ENCODE peak calls at places on chromosome 2, in eight cellular contexts. V is left lung; A is CD4-positive, CD25-positive, alpha-beta regulatory T cell; C is CD8-positive, alpha-beta T cell; J is CD8-positive, alpha-beta memory T cell; L is adrenal gland; P is heart right ventricle; B is right cardiac atrium. Z is an unnamed sample.

GRCh38 chr2:229346801-229347540 is 75.9 kb upstream of the PID1 start:
- DNase-seq in L (no peak), V (no peak), A (no peak), P (no peak), B (no peak), C (no peak), J (no peak), Z (no peak)

GRCh38 chr2:246489-247145 is 17.2 kb downstream of the SH3YL1 start:
- DNase-seq in V (no peak), L (peak), B (no peak), A (peak), P (peak), C (no peak), J (no peak), Z (no peak)

GRCh38 chr2:2648094-2648493 is 317.0 kb upstream of the MYT1L start:
- DNase-seq in A (no peak), V (no peak), J (no peak), B (no peak), P (no peak), C (no peak), L (no peak), Z (no peak)

GRCh38 chr2:10368491-10369231 is 66.0 kb downstream of the HPCAL1 start:
- DNase-seq in P (no peak), L (peak), C (no peak), V (no peak), B (no peak), A (no peak), J (no peak), Z (no peak)

GRCh38 chr2:128442053-128442751 is 123.5 kb upstream of the HS6ST1 start:
- DNase-seq in L (peak), J (no peak), C (no peak), P (no peak), A (no peak), V (peak), B (no peak), Z (peak)

GRCh38 chr2:60806988-60807681 is 51.1 kb downstream of the PAPOLG start:
- DNase-seq in P (no peak), L (no peak), J (peak), C (no peak), V (no peak), B (no peak), A (peak), Z (no peak)

GRCh38 chr2:103788346-103788745 is 1026.5 kb downstream of the TMEM182 start:
- DNase-seq in A (no peak), B (no peak), L (no peak), P (no peak), J (no peak), V (no peak), C (no peak), Z (no peak)

GRCh38 chr2:96868555-96869280 is 1.2 kb downstream of the SEMA4C start:
- DNase-seq in C (no peak), A (peak), J (peak), P (peak), L (peak), B (peak), V (peak), Z (peak)

GRCh38 chr2:134574610-134575332 is 144.0 kb downstream of the TMEM163 start:
- DNase-seq in B (no peak), L (no peak), A (no peak), P (no peak), C (no peak), V (no peak), J (no peak), Z (no peak)

GRCh38 chr2:148020036-148020357 is 540 bp downstream of the ORC4 start:
- DNase-seq in A (no peak), B (no peak), V (no peak), J (no peak), L (no peak), P (no peak), C (no peak), Z (no peak)

GRCh38 chr2:213288913-213289700 is 4.8 kb downstream of the SPAG16 start:
- DNase-seq in L (no peak), V (no peak), C (no peak), J (no peak), P (no peak), B (no peak), A (no peak), Z (no peak)

GRCh38 chr2:105376789-105377231 is 22.0 kb downstream of the FHL2 start:
- DNase-seq in P (no peak), L (no peak), V (no peak), C (no peak), J (no peak), B (no peak), A (no peak), Z (no peak)

GRCh38 chr2:105379741-105380186 is 19.1 kb downstream of the FHL2 start:
- DNase-seq in A (no peak), B (no peak), J (no peak), V (no peak), L (no peak), C (no peak), P (no peak), Z (no peak)

GRCh38 chr2:105377871-105378270 is 21.0 kb downstream of the FHL2 start:
- DNase-seq in J (no peak), L (no peak), V (no peak), B (no peak), A (no peak), P (no peak), C (no peak), Z (no peak)

GRCh38 chr2:105378921-105379383 is 19.9 kb downstream of the FHL2 start:
- DNase-seq in P (no peak), V (no peak), A (no peak), C (no peak), J (no peak), B (no peak), L (no peak), Z (no peak)

GRCh38 chr2:105378276-105378840 is 20.5 kb downstream of the FHL2 start:
- DNase-seq in A (no peak), L (no peak), P (no peak), J (no peak), V (no peak), C (no peak), B (no peak), Z (no peak)
- H3K27ac ChIP-seq in A (no peak), L (no peak), P (peak), J (no peak), V (no peak), C (no peak), B (peak), Z (no peak)

GRCh38 chr2:30417253-30417652 is 29.8 kb upstream of the LCLAT1 start:
- DNase-seq in B (peak), P (no peak), C (no peak), V (peak), A (no peak), J (no peak), L (no peak), Z (no peak)
- H3K27ac ChIP-seq in B (peak), P (peak), C (no peak), V (peak), A (no peak), J (no peak), L (no peak), Z (peak)

DNA sequence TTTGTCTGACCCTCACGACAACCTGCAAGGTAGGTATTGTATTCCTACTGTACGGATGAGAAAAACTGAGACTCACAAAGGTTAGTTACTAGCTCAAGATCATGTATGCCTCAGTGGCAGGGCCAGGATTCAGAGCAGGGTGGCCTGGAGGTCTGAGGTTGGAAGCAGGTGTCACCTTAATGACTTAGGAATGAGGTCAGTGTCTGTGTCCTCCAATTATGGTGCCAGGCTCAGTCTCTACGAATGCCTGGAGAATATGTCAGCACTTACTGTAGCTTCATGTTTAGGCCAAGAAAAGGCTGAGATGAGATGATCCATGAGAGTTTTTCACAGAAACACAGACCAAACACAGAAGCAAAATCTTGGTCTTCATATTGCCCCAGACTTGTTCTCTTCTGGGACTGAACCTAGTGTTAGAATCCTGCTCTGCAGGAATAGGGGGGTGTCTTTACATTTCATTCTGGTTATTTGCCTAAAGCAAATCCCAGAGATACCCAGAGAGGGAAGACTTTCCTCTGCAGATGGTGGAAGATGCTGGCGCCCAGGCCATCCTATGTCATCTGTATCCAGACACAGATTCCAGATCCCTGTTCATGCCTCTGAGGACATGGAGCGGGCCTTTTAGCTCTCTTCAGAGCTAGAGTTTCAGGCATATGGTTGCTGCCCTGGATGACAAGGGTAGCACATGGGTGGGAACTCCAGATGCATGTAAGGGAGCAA is 16.3 kb upstream of the RAB10 start:
- DNase-seq in L (no peak), B (no peak), V (no peak), C (no peak), J (no peak), P (no peak), A (no peak), Z (no peak)
- H3K27ac ChIP-seq in L (peak), B (peak), V (no peak), C (no peak), J (no peak), P (peak), A (no peak), Z (peak)

DNA sequence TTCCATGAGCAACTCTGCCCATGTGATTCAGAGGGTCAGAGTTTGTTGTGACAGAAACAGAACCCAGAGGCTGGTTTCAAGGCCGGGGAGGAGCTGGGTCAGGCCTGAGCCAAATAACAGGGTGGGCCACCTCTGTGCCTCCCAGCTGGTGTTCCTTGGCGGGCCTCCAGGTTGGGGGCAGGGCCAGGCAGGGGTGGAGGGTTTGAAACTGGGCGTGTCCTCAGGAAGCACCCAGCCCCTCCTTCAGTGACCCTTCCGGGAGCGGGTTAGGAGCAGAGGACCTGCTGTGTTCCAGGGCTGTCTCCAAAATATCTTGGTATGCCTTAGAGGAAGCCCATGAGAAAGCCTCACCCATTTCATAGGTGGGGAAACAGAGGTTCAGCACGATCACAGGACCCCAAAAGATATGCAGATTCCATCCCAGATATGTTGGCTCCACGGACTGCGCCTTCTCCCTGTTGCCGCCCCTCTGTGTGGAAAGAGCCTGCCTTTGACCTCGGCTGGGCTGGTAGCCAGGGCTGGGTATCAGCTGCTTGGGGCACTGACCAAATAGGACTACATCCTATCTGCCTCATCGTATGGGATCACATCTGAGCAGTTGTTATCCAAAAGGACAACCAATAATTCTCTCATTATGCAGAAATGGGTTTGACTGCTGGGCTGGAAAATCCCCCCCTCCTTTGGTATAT is 74.8 kb upstream of the GLI2 start:
- DNase-seq in V (no peak), P (no peak), L (no peak), B (peak), C (no peak), A (no peak), J (no peak), Z (no peak)
- H3K27ac ChIP-seq in V (no peak), P (no peak), L (no peak), B (no peak), C (no peak), A (no peak), J (no peak), Z (no peak)

GRCh38 chr2:216951166-216951565 is 91.3 kb upstream of the TNP1 start:
- DNase-seq in L (no peak), V (no peak), C (no peak), A (no peak), J (no peak), B (no peak), P (no peak), Z (no peak)

GRCh38 chr2:216949685-216950397 is 90.0 kb upstream of the TNP1 start:
- DNase-seq in B (no peak), C (no peak), J (no peak), V (no peak), P (no peak), A (no peak), L (no peak), Z (no peak)

GRCh38 chr2:216947055-216947454 is 87.2 kb upstream of the TNP1 start:
- DNase-seq in C (no peak), B (no peak), A (no peak), J (no peak), P (no peak), L (no peak), V (no peak), Z (no peak)

GRCh38 chr2:216944733-216945132 is 84.9 kb upstream of the TNP1 start:
- DNase-seq in L (no peak), B (no peak), J (no peak), P (no peak), A (no peak), C (no peak), V (no peak), Z (no peak)

DNA sequence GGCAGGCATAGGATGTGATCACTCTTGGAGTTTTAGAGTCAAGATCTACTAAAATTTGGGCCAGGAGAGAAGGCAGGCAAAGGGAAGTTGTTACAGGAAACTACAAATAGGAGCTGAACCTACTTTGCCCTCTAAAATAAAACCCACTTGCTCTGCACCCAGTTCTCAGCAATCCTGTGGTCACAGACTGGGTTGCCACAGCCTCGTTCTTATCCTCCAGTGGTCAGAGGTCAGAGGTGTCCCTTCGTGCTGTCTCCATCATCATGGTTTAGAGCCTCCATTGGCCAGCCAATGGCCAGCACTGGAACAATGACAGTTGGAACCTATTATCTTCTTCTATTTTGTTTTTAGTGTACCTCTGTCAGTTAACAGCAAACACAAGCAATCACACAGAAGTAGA is 90.7 kb upstream of the TNP1 start:
- DNase-seq in B (no peak), P (no peak), J (no peak), A (no peak), V (no peak), C (no peak), L (no peak), Z (no peak)
- H3K27ac ChIP-seq in B (no peak), P (no peak), J (no peak), A (no peak), V (no peak), C (no peak), L (no peak), Z (no peak)

DNA sequence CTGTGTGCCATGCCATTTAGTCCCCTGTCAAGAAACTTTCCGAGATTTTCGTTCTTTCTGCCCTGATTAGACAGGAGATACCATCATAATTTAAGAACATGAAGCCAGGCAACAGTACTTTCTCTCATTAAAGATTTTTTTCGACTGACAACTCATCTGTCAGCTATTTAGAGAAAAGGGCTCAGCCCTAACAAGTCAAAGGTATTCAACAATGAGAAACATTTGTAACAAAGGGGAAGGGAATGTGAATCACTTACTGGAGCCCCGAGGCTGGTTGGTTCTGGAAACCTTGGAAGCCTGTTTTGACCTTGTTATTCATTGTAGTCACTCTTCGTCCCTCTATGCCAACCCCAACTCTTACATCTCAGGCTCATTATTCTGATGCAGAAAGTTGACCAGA is 199.4 kb downstream of the SPP2 start:
- DNase-seq in A (no peak), L (no peak), V (no peak), B (no peak), P (no peak), C (no peak), J (no peak), Z (no peak)
- H3K27ac ChIP-seq in A (no peak), L (no peak), V (no peak), B (no peak), P (no peak), C (no peak), J (no peak), Z (no peak)

GRCh38 chr2:111068435-111069058 is 52.2 kb upstream of the BCL2L11 start:
- DNase-seq in P (no peak), L (no peak), V (no peak), J (no peak), C (no peak), A (no peak), B (no peak), Z (no peak)

GRCh38 chr2:111062417-111062816 is 58.3 kb upstream of the BCL2L11 start:
- DNase-seq in A (no peak), B (no peak), C (no peak), P (no peak), V (no peak), J (no peak), L (no peak), Z (no peak)

GRCh38 chr2:111061192-111061591 is 59.5 kb upstream of the BCL2L11 start:
- DNase-seq in B (no peak), A (no peak), L (no peak), P (no peak), J (no peak), C (no peak), V (no peak), Z (no peak)

GRCh38 chr2:111069722-111070121 is 51.0 kb upstream of the BCL2L11 start:
- DNase-seq in C (no peak), V (no peak), B (no peak), A (no peak), J (no peak), P (no peak), L (no peak), Z (no peak)

GRCh38 chr2:111066062-111066593 is 54.6 kb upstream of the BCL2L11 start:
- DNase-seq in B (no peak), L (no peak), A (no peak), C (no peak), J (no peak), V (no peak), P (no peak), Z (no peak)
- H3K27ac ChIP-seq in B (no peak), L (no peak), A (no peak), C (no peak), J (no peak), V (no peak), P (no peak), Z (no peak)

GRCh38 chr2:177395594-177395993 is 3.0 kb downstream of the AGPS start:
- DNase-seq in J (no peak), C (no peak), P (no peak), B (no peak), A (no peak), L (no peak), V (no peak), Z (no peak)
- H3K27ac ChIP-seq in J (no peak), C (no peak), P (no peak), B (no peak), A (no peak), L (no peak), V (no peak), Z (no peak)

GRCh38 chr2:223104336-223104735 is 52.3 kb downstream of the KCNE4 start:
- DNase-seq in P (no peak), V (no peak), A (no peak), L (no peak), J (no peak), C (no peak), B (no peak), Z (no peak)

GRCh38 chr2:223102040-223102899 is 50.3 kb downstream of the KCNE4 start:
- DNase-seq in P (no peak), A (no peak), L (no peak), B (peak), C (no peak), V (no peak), J (no peak), Z (no peak)

GRCh38 chr2:223100061-223100511 is 48.1 kb downstream of the KCNE4 start:
- DNase-seq in B (peak), A (no peak), L (peak), J (no peak), C (no peak), P (peak), V (peak), Z (peak)

GRCh38 chr2:223099561-223099960 is 47.6 kb downstream of the KCNE4 start:
- DNase-seq in A (no peak), V (no peak), C (no peak), B (no peak), L (no peak), J (no peak), P (no peak), Z (no peak)

GRCh38 chr2:223101340-223102039 is 49.5 kb downstream of the KCNE4 start:
- DNase-seq in J (no peak), V (no peak), B (no peak), L (no peak), C (no peak), P (no peak), A (no peak), Z (no peak)
- H3K27ac ChIP-seq in J (no peak), V (no peak), B (no peak), L (no peak), C (no peak), P (no peak), A (no peak), Z (no peak)

Z was measured in lower lobe of right lung.